ENCODE peak calls at places on chromosomes 5 and 9, in seven cellular contexts. T is heart right ventricle; Y is ascending aorta; I is CD4-positive, alpha-beta T cell; X is foreskin fibroblast; M is brain microvascular endothelial cell; B is stomach. J is an unnamed sample.

GRCh38 chr5:56588636-56589485 is 226.5 kb upstream of the MAP3K1 start:
- DNase-seq in T (peak), Y (no peak), I (peak), X (no peak), M (no peak), B (peak), J (no peak)

GRCh38 chr9:130450344-130451003 is 5.7 kb downstream of the ASS1 start:
- DNase-seq in T (no peak), Y (no peak), I (no peak), X (no peak), M (no peak), B (peak), J (no peak)

GRCh38 chr9:89502038-89502601 is 4.2 kb upstream of the SEMA4D start:
- DNase-seq in T (no peak), Y (no peak), I (peak), X (no peak), M (no peak), B (no peak), J (no peak)

GRCh38 chr5:146440870-146441495 is 6.2 kb upstream of the TCERG1 start:
- DNase-seq in T (no peak), Y (no peak), I (no peak), X (peak), M (no peak), B (no peak), J (no peak)

GRCh38 chr5:150517272-150518152 is 9.6 kb downstream of the NDST1 start:
- DNase-seq in T (peak), Y (no peak), I (no peak), X (peak), M (peak), B (peak), J (no peak)

GRCh38 chr9:18296702-18297531 is 177.0 kb upstream of the ADAMTSL1 start:
- DNase-seq in T (no peak), Y (no peak), I (no peak), X (peak), M (no peak), B (no peak), J (no peak)

GRCh38 chr5:178547052-178547666 is 43.0 kb downstream of the COL23A1 start:
- DNase-seq in T (no peak), Y (no peak), I (no peak), X (no peak), M (no peak), B (no peak), J (no peak)

GRCh38 chr9:127505396-127506116 is 54.2 kb downstream of the LRSAM1 start:
- DNase-seq in T (no peak), Y (no peak), I (no peak), X (no peak), M (peak), B (no peak), J (no peak)

GRCh38 chr9:10212702-10213101 is 400.1 kb downstream of the PTPRD start:
- DNase-seq in T (no peak), Y (no peak), I (no peak), X (no peak), M (no peak), B (no peak), J (no peak)

GRCh38 chr9:114811301-114811700 is 5.5 kb upstream of the TNFSF15 start:
- DNase-seq in T (no peak), Y (no peak), I (no peak), X (no peak), M (no peak), B (peak), J (no peak)

GRCh38 chr5:139664727-139665351 is 16.7 kb downstream of the CXXC5 start:
- DNase-seq in T (peak), Y (no peak), I (no peak), X (no peak), M (no peak), B (no peak), J (no peak)

GRCh38 chr5:76547242-76547890 is 75.8 kb downstream of the F2RL2 start:
- DNase-seq in T (no peak), Y (no peak), I (peak), X (no peak), M (no peak), B (no peak), J (no peak)

GRCh38 chr5:55701462-55702103 is 10.5 kb downstream of the SLC38A9 start:
- DNase-seq in T (no peak), Y (no peak), I (no peak), X (no peak), M (no peak), B (no peak), J (no peak)

GRCh38 chr5:18299166-18299565 is 664.9 kb downstream of the TAF11L14 start:
- DNase-seq in T (no peak), Y (no peak), I (no peak), X (no peak), M (no peak), B (no peak), J (no peak)

GRCh38 chr5:134948929-134949328 is 18.8 kb upstream of the CATSPER3 start:
- DNase-seq in T (no peak), Y (no peak), I (no peak), X (peak), M (peak), B (no peak), J (no peak)

GRCh38 chr5:136192015-136192525 is 892 bp downstream of the SMIM32 start:
- DNase-seq in T (no peak), Y (no peak), I (no peak), X (no peak), M (no peak), B (no peak), J (no peak)

GRCh38 chr9:69151506-69151905 is 22.6 kb upstream of the TJP2 start:
- DNase-seq in T (no peak), Y (no peak), I (no peak), X (no peak), M (no peak), B (no peak), J (peak)

GRCh38 chr9:98538626-98539031 is 170.1 kb downstream of the GABBR2 start:
- DNase-seq in T (no peak), Y (no peak), I (no peak), X (no peak), M (no peak), B (no peak), J (no peak)

GRCh38 chr5:69148981-69149675 is 17.8 kb upstream of the CCNB1 start:
- DNase-seq in T (no peak), Y (no peak), I (no peak), X (no peak), M (no peak), B (no peak), J (no peak)

GRCh38 chr5:16345454-16345853 is 120.1 kb downstream of the ZNF622 start:
- DNase-seq in T (no peak), Y (no peak), I (no peak), X (no peak), M (no peak), B (no peak), J (no peak)

GRCh38 chr5:139696167-139696893 is 48.2 kb downstream of the CXXC5 start:
- DNase-seq in T (no peak), Y (no peak), I (no peak), X (no peak), M (no peak), B (no peak), J (no peak)

GRCh38 chr5:108278285-108279240 is 103.3 kb downstream of the FBXL17 start:
- DNase-seq in T (no peak), Y (no peak), I (no peak), X (no peak), M (no peak), B (no peak), J (no peak)

GRCh38 chr5:95178046-95178651 is 106.7 kb downstream of the MCTP1 start:
- DNase-seq in T (no peak), Y (no peak), I (no peak), X (peak), M (peak), B (no peak), J (no peak)

GRCh38 chr9:99341686-99342085 is 119.6 kb downstream of the SEC61B start:
- DNase-seq in T (no peak), Y (no peak), I (no peak), X (no peak), M (no peak), B (no peak), J (no peak)

GRCh38 chr9:37293664-37294524 is 128.6 kb upstream of the GRHPR start:
- DNase-seq in T (no peak), Y (no peak), I (no peak), X (no peak), M (no peak), B (no peak), J (no peak)

GRCh38 chr5:31232273-31232888 is 38.9 kb downstream of the CDH6 start:
- DNase-seq in T (no peak), Y (no peak), I (no peak), X (peak), M (peak), B (no peak), J (no peak)

GRCh38 chr9:86287013-86287412 is 4.7 kb upstream of the ISCA1 start:
- DNase-seq in T (no peak), Y (no peak), I (no peak), X (peak), M (peak), B (no peak), J (no peak)

GRCh38 chr9:27528886-27529315 is 713 bp downstream of the MOB3B start:
- DNase-seq in T (peak), Y (no peak), I (peak), X (no peak), M (no peak), B (peak), J (peak)

GRCh38 chr9:27436234-27436633 is 87.9 kb upstream of the IFNK start:
- DNase-seq in T (no peak), Y (no peak), I (no peak), X (no peak), M (peak), B (peak), J (no peak)

GRCh38 chr5:83924171-83924570 is 203.5 kb upstream of the HAPLN1 start:
- DNase-seq in T (no peak), Y (no peak), I (no peak), X (peak), M (peak), B (no peak), J (no peak)

GRCh38 chr5:122137702-122138101 is 8.4 kb downstream of the ZNF474 start:
- DNase-seq in T (no peak), Y (no peak), I (no peak), X (no peak), M (no peak), B (no peak), J (no peak)

GRCh38 chr5:91224459-91224858 is 158.7 kb downstream of the ARRDC3 start:
- DNase-seq in T (no peak), Y (no peak), I (no peak), X (peak), M (peak), B (no peak), J (no peak)

GRCh38 chr9:3508531-3509374 is 17.0 kb downstream of the RFX3 start:
- DNase-seq in T (no peak), Y (no peak), I (no peak), X (no peak), M (no peak), B (no peak), J (no peak)

GRCh38 chr9:111910428-111910827 is 13.8 kb downstream of the UGCG start:
- DNase-seq in T (no peak), Y (no peak), I (no peak), X (no peak), M (no peak), B (no peak), J (no peak)
- TF ChIP-seq CTCF in T (no peak), Y (no peak), I (no peak), X (no peak), M (no peak), B (no peak), J (no peak)

DNA sequence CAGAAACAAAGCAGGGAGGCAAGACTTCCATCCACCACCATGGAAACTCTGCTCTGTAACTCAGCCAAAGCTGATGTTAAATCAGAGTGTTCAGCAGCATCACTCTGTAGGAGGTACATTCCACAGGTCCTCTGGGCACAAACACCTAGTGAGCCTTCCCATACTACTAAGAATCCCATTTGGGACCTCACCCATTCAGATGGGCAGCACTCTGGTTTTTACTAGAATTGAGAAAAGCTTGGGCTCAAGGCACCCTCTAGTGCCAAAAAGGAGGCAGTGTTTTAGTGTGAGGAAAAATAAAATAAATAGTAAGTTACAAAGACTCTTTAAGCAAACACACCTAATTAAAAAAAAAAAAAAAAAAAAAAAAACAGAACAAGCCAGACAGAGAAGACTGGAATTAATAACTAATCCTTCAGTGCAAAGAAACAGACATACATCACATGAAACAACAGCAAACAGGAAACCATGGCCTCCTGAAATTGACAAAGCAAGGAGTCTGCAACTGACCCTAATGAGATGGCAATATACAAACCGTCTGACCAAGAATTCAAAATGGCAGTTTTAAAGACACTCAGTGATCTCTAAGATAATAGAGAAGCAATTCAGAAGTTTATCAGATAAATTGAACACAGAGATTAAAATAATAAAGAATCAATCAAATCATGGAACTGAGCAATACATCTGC is 159.5 kb downstream of the GNA14 start:
- DNase-seq in T (no peak), Y (no peak), I (no peak), X (no peak), M (no peak), B (no peak), J (no peak)
- TF ChIP-seq CTCF in T (no peak), Y (no peak), I (peak), X (peak), M (peak), B (no peak), J (peak)

GRCh38 chr5:143267186-143267585 is 136.3 kb downstream of the NR3C1 start:
- DNase-seq in T (no peak), Y (no peak), I (no peak), X (no peak), M (no peak), B (no peak), J (no peak)
- TF ChIP-seq CTCF in T (no peak), Y (no peak), I (no peak), X (no peak), M (no peak), B (no peak), J (no peak)

GRCh38 chr5:131821221-131821620 is 24.4 kb upstream of the FNIP1 start:
- DNase-seq in T (no peak), Y (no peak), I (no peak), X (peak), M (peak), B (no peak), J (no peak)

GRCh38 chr5:131812371-131813160 is 15.7 kb upstream of the FNIP1 start:
- DNase-seq in T (no peak), Y (no peak), I (no peak), X (no peak), M (no peak), B (no peak), J (no peak)

GRCh38 chr5:131814990-131815389 is 18.2 kb upstream of the FNIP1 start:
- DNase-seq in T (no peak), Y (no peak), I (no peak), X (peak), M (peak), B (no peak), J (no peak)

DNA sequence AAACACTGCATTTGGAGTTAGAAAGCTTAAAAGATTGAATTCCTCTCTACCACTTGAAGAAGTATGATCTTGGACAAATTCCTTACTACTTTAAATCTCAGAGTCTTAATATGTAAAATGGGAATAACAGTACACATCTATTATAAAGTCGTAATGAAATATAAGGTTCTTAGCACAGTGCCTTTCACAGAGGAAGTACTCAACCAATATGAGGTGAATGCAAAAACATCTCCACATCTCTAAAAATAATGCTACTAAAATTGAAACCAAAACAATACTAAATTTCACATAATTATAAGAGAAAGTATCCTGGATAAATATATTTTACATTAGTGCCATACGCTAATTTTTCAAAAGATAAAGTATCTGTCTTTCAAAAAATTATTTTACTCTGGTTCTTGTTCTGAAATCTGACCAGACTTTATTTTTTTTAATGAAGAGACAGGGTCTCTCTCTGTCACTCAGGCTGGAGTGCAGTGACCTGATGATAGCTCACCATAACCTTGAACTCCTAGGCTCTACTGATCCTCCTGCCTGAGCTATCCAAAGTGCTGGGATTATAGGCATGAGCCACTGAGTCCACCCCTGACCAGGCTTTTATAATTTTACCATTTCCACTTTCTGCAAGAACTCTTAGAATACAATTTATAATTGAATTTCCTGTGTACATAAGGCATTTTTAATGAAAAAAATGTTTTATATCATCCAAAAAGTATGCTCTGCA is 21.3 kb upstream of the FNIP1 start:
- DNase-seq in T (no peak), Y (no peak), I (no peak), X (no peak), M (no peak), B (no peak), J (no peak)
- TF ChIP-seq CTCF in T (no peak), Y (no peak), I (no peak), X (no peak), M (no peak), B (no peak), J (no peak)

DNA sequence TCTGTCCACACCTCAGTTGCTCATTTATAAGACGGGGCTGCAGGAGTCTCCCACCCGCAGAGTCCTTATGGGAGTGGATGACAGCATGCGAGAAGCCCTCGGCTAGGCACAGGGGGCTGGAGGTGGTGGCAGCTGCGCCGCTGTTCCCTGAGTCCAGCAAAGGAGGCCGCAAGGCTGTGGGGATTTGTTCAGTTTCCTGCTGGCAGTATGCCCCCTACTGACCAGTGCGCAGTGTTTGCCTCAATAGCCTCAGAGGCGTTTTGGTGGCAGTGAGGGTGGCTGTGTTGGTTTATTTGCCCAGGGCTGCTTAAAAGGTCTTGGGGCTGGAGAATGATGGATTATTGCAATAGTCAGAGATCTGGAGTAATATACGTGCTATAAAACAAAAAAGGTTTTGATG is 176.3 kb upstream of the OTULINL start:
- DNase-seq in T (no peak), Y (no peak), I (no peak), X (no peak), M (no peak), B (no peak), J (no peak)
- TF ChIP-seq CTCF in T (no peak), Y (no peak), I (no peak), X (peak), M (peak), B (no peak), J (peak)

GRCh38 chr5:52705720-52706119 is 82.0 kb upstream of the ITGA1 start:
- DNase-seq in T (no peak), Y (no peak), I (no peak), X (no peak), M (no peak), B (no peak), J (no peak)
- TF ChIP-seq CTCF in T (no peak), Y (no peak), I (no peak), X (no peak), M (no peak), B (no peak), J (no peak)